ENCODE peak calls at places on chromosomes 4 and X, in five cellular contexts. B is ureter, U is BE2C, P is AML-193, K is caudate nucleus. J is an unnamed sample.

GRCh38 chr4:167025651-167026050 is 208.6 kb downstream of the SPOCK3 start:
- DNase-seq in B (no peak), P (no peak), U (no peak), K (no peak), J (no peak)

GRCh38 chrX:111868726-111869638 is 7.0 kb upstream of the TRPC5OS start:
- DNase-seq in B (no peak), K (no peak), P (no peak), U (no peak), J (no peak)

GRCh38 chr4:8151165-8151650 is 7.4 kb downstream of the ABLIM2 start:
- DNase-seq in B (no peak), P (no peak), U (no peak), K (no peak), J (no peak)

GRCh38 chr4:108512615-108513505 is 107.5 kb upstream of the RPL34 start:
- DNase-seq in U (peak), K (no peak), B (peak), P (no peak), J (no peak)

GRCh38 chr4:165177725-165178666 is 29.4 kb upstream of the KLHL2 start:
- DNase-seq in B (no peak), K (no peak), P (no peak), U (no peak), J (no peak)

GRCh38 chr4:950136-951020 is 18.1 kb downstream of the TMEM175 start:
- DNase-seq in K (no peak), P (no peak), U (no peak), B (no peak), J (no peak)

GRCh38 chr4:6064383-6064782 is 46.2 kb upstream of the C4orf50 start:
- DNase-seq in U (no peak), K (no peak), P (no peak), B (no peak), J (no peak)

GRCh38 chr4:168737441-168738176 is 240.8 kb downstream of the PALLD start:
- DNase-seq in K (no peak), B (no peak), U (no peak), P (no peak), J (no peak)

GRCh38 chr4:83569967-83570366 is 34.1 kb downstream of the GPAT3 start:
- DNase-seq in B (no peak), K (no peak), P (peak), U (no peak), J (no peak)